ENCODE peak calls at places on chromosomes 5 and 9, in six cellular contexts. One of them, this sample, is unnamed.

GRCh38 chr9:90942555-90942954 is 140.9 kb downstream of the SYK start:
- DNase-seq in fibroblast of the aortic adventitia: no peak
- DNase-seq in neural progenitor cell: no peak
- DNase-seq in lower leg skin: peak; percentile 77
- DNase-seq in astrocyte of the spinal cord: no peak
- DNase-seq in heart right ventricle: no peak
- DNase-seq in this sample: no peak

GRCh38 chr5:82387819-82388166 is 109.6 kb upstream of the RPS23 start:
- DNase-seq in fibroblast of the aortic adventitia: no peak
- DNase-seq in astrocyte of the spinal cord: no peak
- DNase-seq in lower leg skin: no peak
- DNase-seq in neural progenitor cell: no peak
- DNase-seq in heart right ventricle: no peak
- DNase-seq in this sample: no peak

GRCh38 chr5:177169271-177169670 is 35.7 kb downstream of the NSD1 start:
- DNase-seq in fibroblast of the aortic adventitia: no peak
- DNase-seq in neural progenitor cell: no peak
- DNase-seq in astrocyte of the spinal cord: no peak
- DNase-seq in heart right ventricle: no peak
- DNase-seq in lower leg skin: peak; percentile 67
- DNase-seq in this sample: no peak

GRCh38 chr5:110853267-110853666 is 114.5 kb downstream of the SLC25A46 start:
- DNase-seq in fibroblast of the aortic adventitia: peak; percentile 58
- DNase-seq in neural progenitor cell: no peak
- DNase-seq in heart right ventricle: no peak
- DNase-seq in lower leg skin: no peak
- DNase-seq in astrocyte of the spinal cord: peak; percentile 10
- DNase-seq in this sample: no peak

GRCh38 chr5:103393131-103393754 is 134.7 kb downstream of the MACIR start:
- DNase-seq in lower leg skin: no peak
- DNase-seq in fibroblast of the aortic adventitia: peak; percentile 44
- DNase-seq in heart right ventricle: peak; percentile 9
- DNase-seq in neural progenitor cell: peak; percentile 67
- DNase-seq in astrocyte of the spinal cord: peak; percentile 6
- DNase-seq in this sample: no peak

GRCh38 chr5:172919525-172920446 is 39.4 kb upstream of the RPL26L1 start:
- DNase-seq in heart right ventricle: peak; percentile 46
- DNase-seq in fibroblast of the aortic adventitia: peak; percentile 82
- DNase-seq in lower leg skin: no peak
- DNase-seq in astrocyte of the spinal cord: peak; percentile 48
- DNase-seq in neural progenitor cell: no peak
- DNase-seq in this sample: no peak

GRCh38 chr5:51373880-51374523 is 9.2 kb upstream of the ISL1 start:
- DNase-seq in heart right ventricle: no peak
- DNase-seq in lower leg skin: no peak
- DNase-seq in astrocyte of the spinal cord: no peak
- DNase-seq in fibroblast of the aortic adventitia: no peak
- DNase-seq in neural progenitor cell: no peak
- DNase-seq in this sample: no peak

GRCh38 chr9:15306068-15306756 is 804 bp downstream of the TTC39B start:
- DNase-seq in lower leg skin: peak; percentile 93
- DNase-seq in neural progenitor cell: peak; percentile 51
- DNase-seq in heart right ventricle: peak; percentile 34
- DNase-seq in fibroblast of the aortic adventitia: peak; percentile 49
- DNase-seq in astrocyte of the spinal cord: peak; percentile 55
- DNase-seq in this sample: peak; percentile 55

GRCh38 chr9:928363-929042 is 48.0 kb upstream of the DMRT3 start:
- DNase-seq in astrocyte of the spinal cord: no peak
- DNase-seq in heart right ventricle: no peak
- DNase-seq in fibroblast of the aortic adventitia: no peak
- DNase-seq in neural progenitor cell: peak; percentile 43
- DNase-seq in lower leg skin: no peak
- DNase-seq in this sample: no peak

GRCh38 chr5:74103131-74104023 is 477.4 kb downstream of the ARHGEF28 start:
- DNase-seq in heart right ventricle: no peak
- DNase-seq in fibroblast of the aortic adventitia: no peak
- DNase-seq in lower leg skin: no peak
- DNase-seq in astrocyte of the spinal cord: no peak
- DNase-seq in neural progenitor cell: no peak
- DNase-seq in this sample: no peak

GRCh38 chr5:113221294-113222176 is 213.3 kb downstream of the TSSK1B start:
- DNase-seq in heart right ventricle: no peak
- DNase-seq in fibroblast of the aortic adventitia: peak; percentile 75
- DNase-seq in lower leg skin: no peak
- DNase-seq in neural progenitor cell: no peak
- DNase-seq in astrocyte of the spinal cord: no peak
- DNase-seq in this sample: no peak

GRCh38 chr5:165834922-165835321 is 2329.5 kb downstream of the MAT2B start:
- DNase-seq in lower leg skin: no peak
- DNase-seq in neural progenitor cell: no peak
- DNase-seq in heart right ventricle: no peak
- DNase-seq in astrocyte of the spinal cord: no peak
- DNase-seq in fibroblast of the aortic adventitia: no peak
- DNase-seq in this sample: no peak

DNA sequence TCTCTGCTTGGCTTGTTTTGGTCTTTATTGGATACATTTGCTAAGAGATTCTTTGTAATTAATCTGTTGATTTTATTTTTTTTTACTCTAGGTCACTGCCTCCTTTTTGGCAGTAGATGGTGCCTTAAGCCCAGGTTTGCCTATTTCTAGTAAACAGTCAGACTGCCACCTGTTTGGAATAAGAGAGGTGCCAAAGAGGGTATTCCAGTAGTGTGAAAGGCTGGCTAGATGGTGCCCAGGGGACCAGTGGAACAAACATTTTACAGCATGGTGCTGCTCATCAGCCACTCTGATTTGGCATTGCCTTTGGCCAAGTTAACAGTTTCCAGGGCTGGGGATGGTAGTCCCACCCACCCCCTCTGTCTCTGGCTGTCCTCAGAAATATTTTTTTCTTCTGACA is 36.7 kb upstream of the FBXL7 start:
- DNase-seq in astrocyte of the spinal cord: peak; percentile 33
- DNase-seq in heart right ventricle: no peak
- DNase-seq in fibroblast of the aortic adventitia: peak; percentile 53
- DNase-seq in lower leg skin: no peak
- DNase-seq in neural progenitor cell: peak; percentile 57
- DNase-seq in this sample: no peak
- TF ChIP-seq CTCF in astrocyte of the spinal cord: peak; percentile 57
- TF ChIP-seq CTCF in heart right ventricle: peak; percentile 43
- TF ChIP-seq CTCF in fibroblast of the aortic adventitia: peak; percentile 57
- TF ChIP-seq CTCF in lower leg skin: no peak
- TF ChIP-seq CTCF in neural progenitor cell: peak; percentile 63
- TF ChIP-seq CTCF in this sample: no peak

DNA sequence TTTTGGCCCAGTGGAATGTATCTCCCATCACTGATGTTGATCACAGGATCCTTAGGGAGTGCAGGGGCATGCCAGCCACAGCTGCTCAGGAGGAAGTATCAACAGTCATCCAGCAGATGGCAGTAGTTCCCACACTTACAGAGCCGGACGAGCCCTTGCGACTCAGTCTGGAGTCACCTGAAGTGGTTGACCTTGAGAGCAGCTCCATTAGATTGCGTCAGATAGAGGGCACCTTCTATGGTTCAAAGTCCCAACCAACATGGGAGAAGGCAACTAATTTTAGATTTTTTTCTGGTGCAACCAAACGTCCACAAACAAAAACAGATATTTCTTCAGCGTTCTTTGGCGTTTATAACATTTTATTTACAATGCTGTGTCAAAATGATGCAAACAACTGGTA is 124.5 kb downstream of the EGFLAM start:
- DNase-seq in fibroblast of the aortic adventitia: peak; percentile 75
- DNase-seq in neural progenitor cell: peak; percentile 81
- DNase-seq in lower leg skin: peak; percentile 87
- DNase-seq in astrocyte of the spinal cord: peak; percentile 65
- DNase-seq in heart right ventricle: peak; percentile 58
- DNase-seq in this sample: no peak
- TF ChIP-seq CTCF in fibroblast of the aortic adventitia: peak; percentile 88
- TF ChIP-seq CTCF in neural progenitor cell: peak; percentile 82
- TF ChIP-seq CTCF in lower leg skin: no peak
- TF ChIP-seq CTCF in astrocyte of the spinal cord: peak; percentile 87
- TF ChIP-seq CTCF in heart right ventricle: peak; percentile 73
- TF ChIP-seq CTCF in this sample: peak; percentile 63

DNA sequence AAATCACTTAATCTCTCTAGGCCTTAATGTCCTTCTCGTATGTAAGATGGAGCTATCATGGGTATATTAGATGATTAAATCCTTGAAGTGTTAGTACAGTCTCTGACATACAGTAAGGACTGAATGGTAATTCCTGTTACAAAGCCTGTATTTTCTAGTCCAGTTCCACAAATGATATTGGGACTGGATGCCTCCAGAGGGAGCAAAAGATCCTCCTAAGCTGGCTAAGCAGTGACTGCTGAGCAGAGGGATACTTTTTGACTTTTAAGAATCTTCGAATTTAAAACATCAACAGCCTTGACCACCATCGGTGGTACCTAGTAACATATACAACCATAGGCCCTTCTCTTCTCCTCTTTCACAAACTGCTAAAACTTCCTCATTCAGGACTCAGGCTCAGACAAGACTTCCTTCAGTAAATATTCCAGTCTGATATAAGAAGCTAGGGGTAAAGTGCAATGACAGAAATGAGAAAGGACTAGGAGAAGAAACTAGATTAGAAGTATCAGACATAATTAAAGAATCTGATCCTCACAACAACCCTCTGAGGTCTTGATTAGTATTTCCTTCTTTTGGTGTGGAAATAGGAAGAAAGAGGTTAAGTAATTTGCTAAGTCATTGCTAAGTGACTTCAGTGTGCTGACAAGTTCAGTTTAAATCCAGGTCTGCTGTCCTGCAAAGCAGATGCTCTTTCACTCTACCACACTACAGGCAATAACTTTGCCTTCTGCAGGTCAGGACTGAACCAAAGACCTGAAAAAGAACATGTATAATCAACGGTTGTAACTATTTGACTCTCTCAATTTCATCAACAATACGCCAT is 13.9 kb downstream of the PTAR1 start:
- DNase-seq in fibroblast of the aortic adventitia: peak; percentile 60
- DNase-seq in neural progenitor cell: peak; percentile 20
- DNase-seq in astrocyte of the spinal cord: peak; percentile 37
- DNase-seq in heart right ventricle: no peak
- DNase-seq in lower leg skin: no peak
- DNase-seq in this sample: no peak
- TF ChIP-seq CTCF in fibroblast of the aortic adventitia: peak; percentile 34
- TF ChIP-seq CTCF in neural progenitor cell: peak; percentile 46
- TF ChIP-seq CTCF in astrocyte of the spinal cord: peak; percentile 40
- TF ChIP-seq CTCF in heart right ventricle: no peak
- TF ChIP-seq CTCF in lower leg skin: no peak
- TF ChIP-seq CTCF in this sample: no peak

GRCh38 chr5:68261174-68262021 is 45.8 kb downstream of the PIK3R1 start:
- DNase-seq in fibroblast of the aortic adventitia: peak; percentile 71
- DNase-seq in neural progenitor cell: no peak
- DNase-seq in astrocyte of the spinal cord: no peak
- DNase-seq in lower leg skin: no peak
- DNase-seq in heart right ventricle: no peak
- DNase-seq in this sample: no peak
- TF ChIP-seq CTCF in fibroblast of the aortic adventitia: peak; percentile 32
- TF ChIP-seq CTCF in neural progenitor cell: peak; percentile 17
- TF ChIP-seq CTCF in astrocyte of the spinal cord: peak; percentile 27
- TF ChIP-seq CTCF in lower leg skin: no peak
- TF ChIP-seq CTCF in heart right ventricle: no peak
- TF ChIP-seq CTCF in this sample: no peak

DNA sequence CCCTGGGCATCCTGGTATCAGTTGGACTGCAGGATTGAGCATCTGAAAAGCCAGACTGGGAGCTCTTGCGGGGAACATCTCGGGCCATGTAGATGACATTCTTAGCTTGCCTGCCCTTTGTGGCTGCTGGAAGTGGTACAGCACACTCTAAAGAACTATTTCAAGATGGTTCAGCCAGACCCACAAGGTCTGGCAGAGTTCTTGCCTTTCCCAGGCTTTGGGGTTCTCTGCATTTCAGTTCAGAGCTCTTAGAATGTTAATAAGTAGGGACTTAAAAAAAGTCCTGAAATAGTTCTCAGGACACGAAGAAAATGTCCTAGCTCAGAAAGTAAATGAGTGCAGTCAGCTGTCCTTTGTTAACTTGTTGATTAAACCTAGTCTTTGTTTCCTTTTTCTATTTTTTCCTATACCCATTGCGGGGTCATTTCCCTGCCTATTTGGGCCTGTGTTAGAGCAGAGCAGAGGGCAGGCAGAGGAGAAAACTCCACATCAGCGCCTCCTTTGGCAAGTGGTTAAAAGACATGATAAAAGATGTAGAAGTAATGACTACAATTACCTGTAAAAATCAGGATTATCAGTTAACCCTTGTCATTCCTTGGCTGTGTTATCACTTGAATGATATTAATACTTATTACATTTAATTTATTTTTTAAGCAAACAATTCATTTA is 291.5 kb downstream of the ZSWIM6 start:
- DNase-seq in astrocyte of the spinal cord: peak; percentile 43
- DNase-seq in heart right ventricle: no peak
- DNase-seq in lower leg skin: no peak
- DNase-seq in neural progenitor cell: peak; percentile 63
- DNase-seq in fibroblast of the aortic adventitia: no peak
- DNase-seq in this sample: no peak
- TF ChIP-seq CTCF in astrocyte of the spinal cord: peak; percentile 31
- TF ChIP-seq CTCF in heart right ventricle: no peak
- TF ChIP-seq CTCF in lower leg skin: no peak
- TF ChIP-seq CTCF in neural progenitor cell: peak; percentile 63
- TF ChIP-seq CTCF in fibroblast of the aortic adventitia: peak; percentile 6
- TF ChIP-seq CTCF in this sample: no peak

DNA sequence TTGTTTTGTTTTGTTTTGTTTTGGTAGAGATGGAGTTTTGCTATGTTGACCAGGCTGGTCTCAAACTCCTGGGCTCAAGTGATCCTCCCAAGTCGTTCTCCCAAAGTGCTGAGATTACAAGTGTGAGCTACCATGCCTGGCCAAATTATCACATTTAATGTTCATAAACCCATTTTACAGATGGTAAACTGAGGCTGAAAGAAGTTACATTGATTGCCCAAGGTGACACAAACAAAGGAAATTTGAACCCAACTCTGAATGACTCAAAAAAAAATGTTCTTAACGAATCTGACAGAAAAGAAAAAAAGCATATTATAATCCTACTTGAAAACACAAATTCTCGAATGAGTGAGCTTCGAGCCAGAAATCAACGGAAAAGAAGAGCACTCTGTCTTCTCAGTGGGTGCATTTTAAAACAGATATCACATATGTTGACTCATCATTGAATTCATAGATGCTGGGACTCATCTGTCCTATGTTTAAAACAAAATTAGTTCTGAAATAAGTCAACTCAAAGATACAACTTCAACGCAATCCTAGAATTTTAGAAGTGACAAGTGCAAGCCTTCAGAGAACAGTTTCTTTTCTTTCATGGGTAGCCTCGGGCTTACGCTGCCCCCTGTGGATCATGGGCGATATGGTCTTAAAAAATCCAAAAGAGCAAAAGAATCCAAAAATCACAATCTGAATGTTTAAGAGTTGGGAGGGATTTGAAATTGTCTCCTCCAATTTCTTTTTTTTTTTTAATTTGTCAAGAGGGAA is 28.4 kb downstream of the TIMD4 start:
- DNase-seq in astrocyte of the spinal cord: no peak
- DNase-seq in lower leg skin: peak; percentile 29
- DNase-seq in neural progenitor cell: peak; percentile 55
- DNase-seq in fibroblast of the aortic adventitia: no peak
- DNase-seq in heart right ventricle: peak; percentile 4
- DNase-seq in this sample: no peak
- TF ChIP-seq CTCF in astrocyte of the spinal cord: no peak
- TF ChIP-seq CTCF in lower leg skin: no peak
- TF ChIP-seq CTCF in neural progenitor cell: peak; percentile 73
- TF ChIP-seq CTCF in fibroblast of the aortic adventitia: peak; percentile 8
- TF ChIP-seq CTCF in heart right ventricle: peak; percentile 51
- TF ChIP-seq CTCF in this sample: peak; percentile 53